ENCODE peak calls at places on chromosomes 13 and 19, in four cellular contexts. One of them, this sample, is unnamed.

GRCh38 chr19:10719466-10719961 is 1.6 kb downstream of the DNM2 start:
- DNase-seq in OCI-M1: peak; percentile 99
- DNase-seq in GM23248: peak; percentile 41
- DNase-seq in breast epithelium: no peak
- DNase-seq in this sample: no peak

GRCh38 chr19:51417107-51417806 is at the start of gene SIGLEC10:
- DNase-seq in OCI-M1: peak; percentile 93
- DNase-seq in GM23248: no peak
- DNase-seq in breast epithelium: no peak
- DNase-seq in this sample: peak; percentile 86

GRCh38 chr19:35742121-35742724 is at the start of gene IGFLR1:
- DNase-seq in OCI-M1: peak; percentile 85
- DNase-seq in GM23248: no peak
- DNase-seq in breast epithelium: no peak
- DNase-seq in this sample: peak; percentile 89

GRCh38 chr19:56837492-56837891 is 3.0 kb downstream of the PEG3 start:
- DNase-seq in OCI-M1: no peak
- DNase-seq in GM23248: peak; percentile 61
- DNase-seq in breast epithelium: peak; percentile 76
- DNase-seq in this sample: no peak

GRCh38 chr19:46111376-46111775 is 13.1 kb downstream of the IGFL3 start:
- DNase-seq in OCI-M1: no peak
- DNase-seq in GM23248: no peak
- DNase-seq in breast epithelium: no peak
- DNase-seq in this sample: no peak

GRCh38 chr13:29674532-29674931 is 79.0 kb upstream of the SLC7A1 start:
- DNase-seq in OCI-M1: no peak
- DNase-seq in GM23248: peak; percentile 62
- DNase-seq in breast epithelium: no peak
- DNase-seq in this sample: no peak

GRCh38 chr19:44640518-44640917 is 3.2 kb upstream of the PVR start:
- DNase-seq in OCI-M1: peak; percentile 25
- DNase-seq in GM23248: peak; percentile 71
- DNase-seq in breast epithelium: no peak
- DNase-seq in this sample: no peak

GRCh38 chr19:19743176-19743575 is 10.3 kb upstream of the ZNF14 start:
- DNase-seq in OCI-M1: no peak
- DNase-seq in GM23248: no peak
- DNase-seq in breast epithelium: no peak
- DNase-seq in this sample: no peak

GRCh38 chr13:31674056-31674455 is 65.3 kb upstream of the RXFP2 start:
- DNase-seq in OCI-M1: peak; percentile 10
- DNase-seq in GM23248: peak; percentile 73
- DNase-seq in breast epithelium: no peak
- DNase-seq in this sample: no peak

GRCh38 chr13:100659578-100659977 is 15.0 kb downstream of the TMTC4 start:
- DNase-seq in OCI-M1: no peak
- DNase-seq in GM23248: no peak
- DNase-seq in breast epithelium: no peak
- DNase-seq in this sample: no peak

GRCh38 chr19:6020166-6020967 is 42.4 kb upstream of the RANBP3 start:
- DNase-seq in OCI-M1: no peak
- DNase-seq in GM23248: no peak
- DNase-seq in breast epithelium: no peak
- DNase-seq in this sample: no peak

GRCh38 chr19:42313096-42313839 is at the start of gene TMEM145:
- DNase-seq in OCI-M1: peak; percentile 64
- DNase-seq in GM23248: peak; percentile 77
- DNase-seq in breast epithelium: no peak
- DNase-seq in this sample: peak; percentile 53

GRCh38 chr13:47306991-47307390 is 410.1 kb upstream of the HTR2A start:
- DNase-seq in OCI-M1: no peak
- DNase-seq in GM23248: no peak
- DNase-seq in breast epithelium: no peak
- DNase-seq in this sample: no peak

GRCh38 chr19:38842439-38843174 is 7.2 kb downstream of the HNRNPL start:
- DNase-seq in OCI-M1: no peak
- DNase-seq in GM23248: no peak
- DNase-seq in breast epithelium: no peak
- DNase-seq in this sample: peak; percentile 54

GRCh38 chr13:41543664-41544300 is 86.4 kb downstream of the RGCC start:
- DNase-seq in OCI-M1: no peak
- DNase-seq in GM23248: no peak
- DNase-seq in breast epithelium: no peak
- DNase-seq in this sample: no peak

GRCh38 chr19:47305309-47305751 is 4.3 kb upstream of the C5AR1 start:
- DNase-seq in OCI-M1: peak; percentile 87
- DNase-seq in GM23248: peak; percentile 95
- DNase-seq in breast epithelium: peak; percentile 69
- DNase-seq in this sample: peak; percentile 75

GRCh38 chr19:29528946-29529645 is 3.3 kb downstream of the VSTM2B start:
- DNase-seq in OCI-M1: no peak
- DNase-seq in GM23248: peak; percentile 15
- DNase-seq in breast epithelium: no peak
- DNase-seq in this sample: no peak

GRCh38 chr13:59531571-59532091 is 632.1 kb downstream of the DIAPH3 start:
- DNase-seq in OCI-M1: peak; percentile 91
- DNase-seq in GM23248: peak; percentile 67
- DNase-seq in breast epithelium: peak; percentile 62
- DNase-seq in this sample: no peak

GRCh38 chr19:40089462-40089861 is 1.3 kb downstream of the ZNF780A start:
- DNase-seq in OCI-M1: peak; percentile 30
- DNase-seq in GM23248: peak; percentile 49
- DNase-seq in breast epithelium: no peak
- DNase-seq in this sample: no peak

GRCh38 chr13:34555988-34556387 is 386.1 kb upstream of the NBEA start:
- DNase-seq in OCI-M1: peak; percentile 67
- DNase-seq in GM23248: no peak
- DNase-seq in breast epithelium: no peak
- DNase-seq in this sample: no peak

GRCh38 chr13:43472980-43473379 is 313.8 kb downstream of the ENOX1 start:
- DNase-seq in OCI-M1: no peak
- DNase-seq in GM23248: peak; percentile 15
- DNase-seq in breast epithelium: no peak
- DNase-seq in this sample: no peak

GRCh38 chr13:21671793-21672680 is 1.2 kb downstream of the FGF9 start:
- DNase-seq in OCI-M1: no peak
- DNase-seq in GM23248: no peak
- DNase-seq in breast epithelium: no peak
- DNase-seq in this sample: no peak

This sample was measured in GM12865.